ENCODE peak calls at places on chromosomes 3 and 15, in four cellular contexts. One of them, this sample, is unnamed.

GRCh38 chr15:60729850-60730458 is 251.0 kb upstream of the ICE2 start:
- DNase-seq in lower lobe of right lung: no peak
- DNase-seq in CD8-positive, alpha-beta memory T cell: no peak
- DNase-seq in M059J: no peak
- DNase-seq in this sample: no peak

GRCh38 chr3:33186524-33187367 is 31.9 kb downstream of the SUSD5 start:
- DNase-seq in lower lobe of right lung: no peak
- DNase-seq in CD8-positive, alpha-beta memory T cell: no peak
- DNase-seq in M059J: peak
- DNase-seq in this sample: no peak

GRCh38 chr3:140859592-140860336 is 81.9 kb upstream of the SLC25A36 start:
- DNase-seq in lower lobe of right lung: no peak
- DNase-seq in CD8-positive, alpha-beta memory T cell: no peak
- DNase-seq in M059J: peak
- DNase-seq in this sample: no peak

GRCh38 chr3:52289747-52290595 is 2.3 kb downstream of the GLYCTK start:
- DNase-seq in M059J: no peak
- DNase-seq in lower lobe of right lung: peak
- DNase-seq in CD8-positive, alpha-beta memory T cell: no peak
- DNase-seq in this sample: no peak

GRCh38 chr15:79339588-79340314 is 28.8 kb downstream of the TMED3 start:
- DNase-seq in CD8-positive, alpha-beta memory T cell: no peak
- DNase-seq in M059J: peak
- DNase-seq in lower lobe of right lung: no peak
- DNase-seq in this sample: no peak

GRCh38 chr3:124346487-124346886 is 354.6 kb upstream of the ROPN1 start:
- DNase-seq in lower lobe of right lung: no peak
- DNase-seq in M059J: no peak
- DNase-seq in CD8-positive, alpha-beta memory T cell: no peak
- DNase-seq in this sample: no peak

GRCh38 chr3:16945330-16945729 is 60.6 kb downstream of the PLCL2 start:
- DNase-seq in CD8-positive, alpha-beta memory T cell: no peak
- DNase-seq in lower lobe of right lung: no peak
- DNase-seq in M059J: peak
- DNase-seq in this sample: no peak

GRCh38 chr15:83413054-83413719 is 34.0 kb upstream of the SH3GL3 start:
- DNase-seq in lower lobe of right lung: no peak
- DNase-seq in M059J: no peak
- DNase-seq in CD8-positive, alpha-beta memory T cell: no peak
- DNase-seq in this sample: no peak

GRCh38 chr3:42489116-42489936 is 13.1 kb upstream of the VIPR1 start:
- DNase-seq in CD8-positive, alpha-beta memory T cell: no peak
- DNase-seq in M059J: no peak
- DNase-seq in lower lobe of right lung: no peak
- DNase-seq in this sample: no peak

GRCh38 chr15:64851503-64851840 is 9.8 kb downstream of the PLEKHO2 start:
- DNase-seq in CD8-positive, alpha-beta memory T cell: no peak
- DNase-seq in M059J: peak
- DNase-seq in lower lobe of right lung: no peak
- DNase-seq in this sample: no peak

GRCh38 chr3:72582211-72582878 is 265.9 kb downstream of the SHQ1 start:
- DNase-seq in M059J: no peak
- DNase-seq in CD8-positive, alpha-beta memory T cell: no peak
- DNase-seq in lower lobe of right lung: no peak
- DNase-seq in this sample: no peak

GRCh38 chr15:70274255-70274654 is 176.5 kb upstream of the TLE3 start:
- DNase-seq in lower lobe of right lung: no peak
- DNase-seq in M059J: no peak
- DNase-seq in CD8-positive, alpha-beta memory T cell: no peak
- DNase-seq in this sample: no peak